ENCODE peak calls at places on chromosomes 2 and 18, in eight cellular contexts. C, K, J, D, T, V, W and X are unnamed samples.

GRCh38 chr2:61151434-61151833 is 10.6 kb upstream of the C2orf74 start:
- DNase-seq in T (no peak), D (no peak), W (no peak), V (no peak), K (peak), J (no peak), C (no peak), X (peak)

GRCh38 chr2:14492920-14493503 is 139.5 kb upstream of the LRATD1 start:
- DNase-seq in T (no peak), D (no peak), V (no peak), C (no peak), K (peak), W (no peak), J (no peak), X (peak)

GRCh38 chr2:161273038-161273760 is 35.0 kb upstream of the PSMD14 start:
- DNase-seq in T (no peak), D (no peak), J (peak), C (peak), K (peak), W (peak), V (no peak), X (peak)

GRCh38 chr2:109129356-109129920 is 433 bp downstream of the SH3RF3 start:
- DNase-seq in T (no peak), V (no peak), D (no peak), C (peak), K (no peak), J (no peak), W (no peak), X (no peak)

GRCh38 chr2:205188516-205189138 is 493.7 kb upstream of the NRP2 start:
- DNase-seq in T (peak), W (no peak), J (no peak), K (peak), D (peak), C (no peak), V (no peak), X (no peak)

GRCh38 chr18:56565596-56566355 is 72.6 kb downstream of the TXNL1 start:
- DNase-seq in V (no peak), W (no peak), J (no peak), D (no peak), T (no peak), C (no peak), K (peak), X (peak)

GRCh38 chr2:11290713-11291112 is 53.7 kb downstream of the ROCK2 start:
- DNase-seq in J (no peak), T (no peak), V (no peak), D (no peak), K (no peak), W (no peak), C (no peak), X (no peak)

GRCh38 chr18:79361766-79362522 is 33.8 kb upstream of the NFATC1 start:
- DNase-seq in D (no peak), C (no peak), W (no peak), K (peak), J (no peak), V (no peak), T (no peak), X (no peak)

GRCh38 chr2:107235491-107236254 is 349.7 kb upstream of the ST6GAL2 start:
- DNase-seq in K (no peak), T (no peak), W (no peak), D (no peak), C (no peak), J (no peak), V (no peak), X (no peak)

GRCh38 chr2:37812414-37812813 is 112.7 kb upstream of the RMDN2 start:
- DNase-seq in J (no peak), V (no peak), C (no peak), W (peak), K (no peak), D (no peak), T (no peak), X (no peak)

GRCh38 chr2:242031481-242032019 is 162.0 kb downstream of the RTP5 start:
- DNase-seq in V (peak), T (no peak), C (no peak), W (peak), D (no peak), J (no peak), K (peak), X (peak)

GRCh38 chr2:174827371-174828369 is 63.4 kb upstream of the CHRNA1 start:
- DNase-seq in J (no peak), T (no peak), W (no peak), C (peak), D (no peak), V (no peak), K (no peak), X (no peak)

GRCh38 chr2:98185801-98186200 is 98.8 kb downstream of the VWA3B start:
- DNase-seq in V (no peak), K (no peak), T (no peak), D (no peak), C (no peak), W (no peak), J (no peak), X (no peak)

GRCh38 chr2:98187194-98187593 is 100.2 kb downstream of the VWA3B start:
- DNase-seq in J (no peak), W (no peak), D (no peak), C (no peak), T (no peak), V (no peak), K (no peak), X (no peak)

GRCh38 chr2:98191880-98192279 is 104.9 kb downstream of the VWA3B start:
- DNase-seq in D (no peak), T (no peak), V (no peak), C (no peak), K (no peak), W (no peak), J (no peak), X (no peak)

GRCh38 chr2:98188351-98189046 is 101.5 kb downstream of the VWA3B start:
- DNase-seq in D (no peak), T (no peak), J (no peak), V (no peak), C (no peak), K (no peak), W (peak), X (peak)
- TF ChIP-seq CTCF in D (no peak), T (no peak), J (no peak), V (no peak), C (no peak), K (no peak), W (peak), X (peak)

GRCh38 chr18:8480506-8481328 is 128.5 kb upstream of the RAB12 start:
- DNase-seq in V (no peak), T (no peak), W (peak), K (peak), J (no peak), C (peak), D (no peak), X (no peak)
- TF ChIP-seq CTCF in V (no peak), T (peak), W (peak), K (peak), J (peak), C (no peak), D (no peak), X (peak)

DNA sequence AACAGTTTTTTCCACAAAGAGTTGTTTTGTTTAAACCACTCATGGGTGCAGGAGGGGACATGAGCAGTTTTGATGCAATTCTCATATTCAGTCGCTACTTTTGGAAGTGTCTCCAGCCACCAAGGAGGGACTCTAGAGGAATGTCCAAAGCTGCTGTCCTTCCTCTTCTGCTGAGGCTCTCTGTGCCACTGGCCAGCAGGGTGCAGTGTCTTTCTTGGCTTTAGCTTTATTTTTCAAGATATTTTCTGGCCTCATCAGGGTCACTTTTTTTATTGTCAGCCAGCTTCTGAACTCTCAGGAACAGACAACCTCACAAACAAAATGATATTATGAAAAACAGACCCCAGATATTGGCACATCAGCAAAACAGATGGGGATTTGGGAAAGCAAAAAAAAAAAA is 289.3 kb upstream of the ZSWIM2 start:
- DNase-seq in T (peak), W (peak), V (no peak), J (peak), C (peak), K (peak), D (no peak), X (peak)
- TF ChIP-seq CTCF in T (peak), W (peak), V (no peak), J (peak), C (peak), K (peak), D (no peak), X (peak)

GRCh38 chr18:31503011-31503410 is 5.0 kb downstream of the DSG2 start:
- DNase-seq in J (no peak), D (no peak), C (no peak), W (no peak), K (no peak), V (no peak), T (no peak), X (no peak)

GRCh38 chr18:31504455-31505147 is 6.6 kb downstream of the DSG2 start:
- DNase-seq in T (no peak), D (no peak), J (no peak), C (no peak), W (no peak), V (no peak), K (no peak), X (no peak)

GRCh38 chr18:31505161-31505560 is 7.2 kb downstream of the DSG2 start:
- DNase-seq in V (no peak), D (no peak), T (no peak), K (no peak), C (no peak), J (no peak), W (no peak), X (no peak)

GRCh38 chr18:31508781-31509180 is 10.8 kb downstream of the DSG2 start:
- DNase-seq in W (no peak), D (no peak), J (no peak), V (no peak), C (no peak), T (no peak), K (no peak), X (no peak)

GRCh38 chr18:31506024-31506742 is 8.2 kb downstream of the DSG2 start:
- DNase-seq in D (no peak), J (no peak), T (no peak), V (no peak), C (no peak), W (no peak), K (peak), X (peak)
- TF ChIP-seq CTCF in D (no peak), J (no peak), T (peak), V (no peak), C (no peak), W (peak), K (peak), X (peak)

GRCh38 chr18:65988371-65988770 is 237.6 kb downstream of the CDH7 start:
- DNase-seq in V (no peak), T (no peak), D (no peak), C (no peak), K (no peak), J (no peak), W (no peak), X (no peak)

GRCh38 chr18:65988972-65989371 is 238.2 kb downstream of the CDH7 start:
- DNase-seq in C (no peak), W (no peak), D (no peak), K (no peak), T (no peak), J (no peak), V (no peak), X (no peak)

GRCh38 chr18:65983750-65984149 is 232.9 kb downstream of the CDH7 start:
- DNase-seq in K (no peak), D (no peak), J (no peak), T (no peak), W (no peak), C (no peak), V (no peak), X (no peak)
- TF ChIP-seq CTCF in K (no peak), D (no peak), J (no peak), T (no peak), W (no peak), C (no peak), V (no peak), X (no peak)

GRCh38 chr2:72198532-72199241 is 51.0 kb upstream of the CYP26B1 start:
- DNase-seq in T (no peak), W (no peak), K (peak), C (no peak), V (no peak), J (no peak), D (no peak), X (peak)
- TF ChIP-seq CTCF in T (no peak), W (no peak), K (peak), C (no peak), V (no peak), J (no peak), D (no peak), X (peak)

GRCh38 chr18:23093772-23094171 is 41.5 kb upstream of the CABLES1 start:
- DNase-seq in D (no peak), V (no peak), T (no peak), C (no peak), K (no peak), W (no peak), J (no peak), X (no peak)

GRCh38 chr18:23099621-23100020 is 35.7 kb upstream of the CABLES1 start:
- DNase-seq in D (no peak), T (peak), C (no peak), K (no peak), J (no peak), V (no peak), W (no peak), X (no peak)

GRCh38 chr18:23092121-23092520 is 43.2 kb upstream of the CABLES1 start:
- DNase-seq in J (no peak), K (no peak), W (no peak), V (no peak), D (no peak), C (no peak), T (no peak), X (no peak)

GRCh38 chr18:23094411-23095165 is 40.7 kb upstream of the CABLES1 start:
- DNase-seq in K (no peak), C (no peak), W (no peak), J (no peak), V (no peak), D (no peak), T (no peak), X (no peak)

GRCh38 chr18:23095463-23095862 is 39.8 kb upstream of the CABLES1 start:
- DNase-seq in J (no peak), D (no peak), K (no peak), C (no peak), T (no peak), V (no peak), W (no peak), X (no peak)
- TF ChIP-seq CTCF in J (no peak), D (no peak), K (no peak), C (no peak), T (no peak), V (no peak), W (peak), X (peak)